ENCODE peak calls at places on chromosome 14, in five cellular contexts. H is HS-27A; M is NCI-H460; S is CD8-positive, alpha-beta memory T cell; X is fibroblast of lung. L is an unnamed sample.

GRCh38 chr14:24233538-24233866 is 773 bp downstream of the GMPR2 start:
- DNase-seq in H (no peak), M (no peak), S (no peak), X (no peak), L (no peak)

GRCh38 chr14:94114589-94115067 is 4.1 kb downstream of the IFI27 start:
- DNase-seq in H (no peak), M (no peak), S (no peak), X (no peak), L (no peak)

GRCh38 chr14:41899416-41899815 is 292.7 kb downstream of the LRFN5 start:
- DNase-seq in H (no peak), M (no peak), S (no peak), X (peak), L (no peak)

GRCh38 chr14:93654599-93654998 is 133.7 kb downstream of the PRIMA1 start:
- DNase-seq in H (no peak), M (no peak), S (no peak), X (no peak), L (no peak)

GRCh38 chr14:90017371-90017770 is 44.4 kb upstream of the KCNK13 start:
- DNase-seq in H (no peak), M (no peak), S (no peak), X (no peak), L (no peak)

GRCh38 chr14:89417469-89418225 is 614 bp upstream of the FOXN3 start:
- DNase-seq in H (no peak), M (peak), S (peak), X (peak), L (no peak)

GRCh38 chr14:96852823-96853422 is 55.7 kb downstream of the VRK1 start:
- DNase-seq in H (no peak), M (peak), S (no peak), X (peak), L (peak)

GRCh38 chr14:76975051-76975450 is 53.5 kb downstream of the IRF2BPL start:
- DNase-seq in H (no peak), M (no peak), S (no peak), X (no peak), L (no peak)

GRCh38 chr14:59534361-59534987 is 42.1 kb downstream of the CCDC175 start:
- DNase-seq in H (no peak), M (no peak), S (no peak), X (peak), L (no peak)

GRCh38 chr14:68978550-68978911 is 571 bp downstream of the ACTN1 start:
- DNase-seq in H (no peak), M (peak), S (no peak), X (peak), L (no peak)